ENCODE peak calls at places on chromosomes 6 and 20, in nine cellular contexts. One of them, this sample, is unnamed.

GRCh38 chr6:121305957-121306607 is 28.2 kb downstream of the TBC1D32 start:
- DNase-seq in NCI-H1105: peak; percentile 58
- DNase-seq in NCI-H345: peak; percentile 45
- DNase-seq in HFFc6: peak; percentile 25
- DNase-seq in G401: peak; percentile 48
- DNase-seq in activated CD4-positive, alpha-beta T cell treated with anti-CD3 and anti-CD28 coated beads, Interleukin-2, amount 50 U/mL, for 48 hours: no peak
- DNase-seq in CD4-positive, alpha-beta T cell: no peak
- DNase-seq in GM18507: no peak
- DNase-seq in activated T-cell treated with anti-CD3 and anti-CD28 coated beads, Interleukin-2, amount 50 U/mL, for 4 hours: no peak
- DNase-seq in this sample: peak; percentile 61

GRCh38 chr6:42907336-42907735 is 8.5 kb upstream of the PTCRA start:
- DNase-seq in NCI-H1105: no peak
- DNase-seq in NCI-H345: no peak
- DNase-seq in HFFc6: no peak
- DNase-seq in G401: no peak
- DNase-seq in activated CD4-positive, alpha-beta T cell treated with anti-CD3 and anti-CD28 coated beads, Interleukin-2, amount 50 U/mL, for 48 hours: no peak
- DNase-seq in CD4-positive, alpha-beta T cell: no peak
- DNase-seq in GM18507: no peak
- DNase-seq in activated T-cell treated with anti-CD3 and anti-CD28 coated beads, Interleukin-2, amount 50 U/mL, for 4 hours: no peak
- DNase-seq in this sample: no peak

GRCh38 chr20:44075191-44075949 is 111.6 kb downstream of the JPH2 start:
- DNase-seq in NCI-H1105: no peak
- DNase-seq in NCI-H345: no peak
- DNase-seq in HFFc6: no peak
- DNase-seq in G401: no peak
- DNase-seq in activated CD4-positive, alpha-beta T cell treated with anti-CD3 and anti-CD28 coated beads, Interleukin-2, amount 50 U/mL, for 48 hours: no peak
- DNase-seq in CD4-positive, alpha-beta T cell: no peak
- DNase-seq in GM18507: no peak
- DNase-seq in activated T-cell treated with anti-CD3 and anti-CD28 coated beads, Interleukin-2, amount 50 U/mL, for 4 hours: no peak
- DNase-seq in this sample: no peak

GRCh38 chr20:3166913-3167342 is 6.4 kb downstream of the LZTS3 start:
- DNase-seq in NCI-H1105: no peak
- DNase-seq in NCI-H345: no peak
- DNase-seq in HFFc6: no peak
- DNase-seq in G401: no peak
- DNase-seq in activated CD4-positive, alpha-beta T cell treated with anti-CD3 and anti-CD28 coated beads, Interleukin-2, amount 50 U/mL, for 48 hours: no peak
- DNase-seq in CD4-positive, alpha-beta T cell: no peak
- DNase-seq in GM18507: no peak
- DNase-seq in activated T-cell treated with anti-CD3 and anti-CD28 coated beads, Interleukin-2, amount 50 U/mL, for 4 hours: no peak
- DNase-seq in this sample: no peak

GRCh38 chr6:112302154-112302553 is 45.0 kb upstream of the RFPL4B start:
- DNase-seq in NCI-H1105: no peak
- DNase-seq in NCI-H345: no peak
- DNase-seq in HFFc6: no peak
- DNase-seq in G401: no peak
- DNase-seq in activated CD4-positive, alpha-beta T cell treated with anti-CD3 and anti-CD28 coated beads, Interleukin-2, amount 50 U/mL, for 48 hours: no peak
- DNase-seq in CD4-positive, alpha-beta T cell: no peak
- DNase-seq in GM18507: no peak
- DNase-seq in activated T-cell treated with anti-CD3 and anti-CD28 coated beads, Interleukin-2, amount 50 U/mL, for 4 hours: no peak
- DNase-seq in this sample: no peak

GRCh38 chr6:1574083-1574761 is 35.5 kb upstream of the FOXC1 start:
- DNase-seq in NCI-H1105: no peak
- DNase-seq in NCI-H345: no peak
- DNase-seq in HFFc6: no peak
- DNase-seq in G401: peak; percentile 7
- DNase-seq in activated CD4-positive, alpha-beta T cell treated with anti-CD3 and anti-CD28 coated beads, Interleukin-2, amount 50 U/mL, for 48 hours: no peak
- DNase-seq in CD4-positive, alpha-beta T cell: no peak
- DNase-seq in GM18507: no peak
- DNase-seq in activated T-cell treated with anti-CD3 and anti-CD28 coated beads, Interleukin-2, amount 50 U/mL, for 4 hours: no peak
- DNase-seq in this sample: no peak

GRCh38 chr6:169473663-169474062 is 220.0 kb upstream of the THBS2 start:
- DNase-seq in NCI-H1105: no peak
- DNase-seq in NCI-H345: no peak
- DNase-seq in HFFc6: no peak
- DNase-seq in G401: no peak
- DNase-seq in activated CD4-positive, alpha-beta T cell treated with anti-CD3 and anti-CD28 coated beads, Interleukin-2, amount 50 U/mL, for 48 hours: no peak
- DNase-seq in CD4-positive, alpha-beta T cell: no peak
- DNase-seq in GM18507: no peak
- DNase-seq in activated T-cell treated with anti-CD3 and anti-CD28 coated beads, Interleukin-2, amount 50 U/mL, for 4 hours: no peak
- DNase-seq in this sample: no peak

GRCh38 chr6:87700351-87700728 is 1.7 kb downstream of the AKIRIN2 start:
- DNase-seq in NCI-H1105: no peak
- DNase-seq in NCI-H345: no peak
- DNase-seq in HFFc6: no peak
- DNase-seq in G401: peak; percentile 29
- DNase-seq in activated CD4-positive, alpha-beta T cell treated with anti-CD3 and anti-CD28 coated beads, Interleukin-2, amount 50 U/mL, for 48 hours: no peak
- DNase-seq in CD4-positive, alpha-beta T cell: no peak
- DNase-seq in GM18507: no peak
- DNase-seq in activated T-cell treated with anti-CD3 and anti-CD28 coated beads, Interleukin-2, amount 50 U/mL, for 4 hours: no peak
- DNase-seq in this sample: no peak

GRCh38 chr6:125752773-125753172 is 3.3 kb downstream of the HEY2 start:
- DNase-seq in NCI-H1105: no peak
- DNase-seq in NCI-H345: no peak
- DNase-seq in HFFc6: no peak
- DNase-seq in G401: no peak
- DNase-seq in activated CD4-positive, alpha-beta T cell treated with anti-CD3 and anti-CD28 coated beads, Interleukin-2, amount 50 U/mL, for 48 hours: no peak
- DNase-seq in CD4-positive, alpha-beta T cell: no peak
- DNase-seq in GM18507: no peak
- DNase-seq in activated T-cell treated with anti-CD3 and anti-CD28 coated beads, Interleukin-2, amount 50 U/mL, for 4 hours: no peak
- DNase-seq in this sample: no peak

GRCh38 chr20:11375966-11376365 is 541.7 kb upstream of the BTBD3 start:
- DNase-seq in NCI-H1105: no peak
- DNase-seq in NCI-H345: no peak
- DNase-seq in HFFc6: no peak
- DNase-seq in G401: no peak
- DNase-seq in activated CD4-positive, alpha-beta T cell treated with anti-CD3 and anti-CD28 coated beads, Interleukin-2, amount 50 U/mL, for 48 hours: no peak
- DNase-seq in CD4-positive, alpha-beta T cell: no peak
- DNase-seq in GM18507: no peak
- DNase-seq in activated T-cell treated with anti-CD3 and anti-CD28 coated beads, Interleukin-2, amount 50 U/mL, for 4 hours: no peak
- DNase-seq in this sample: no peak

GRCh38 chr20:50992733-50993457 is 30.0 kb downstream of the KCNG1 start:
- DNase-seq in NCI-H1105: peak; percentile 18
- DNase-seq in NCI-H345: peak; percentile 40
- DNase-seq in HFFc6: peak; percentile 47
- DNase-seq in G401: peak; percentile 50
- DNase-seq in activated CD4-positive, alpha-beta T cell treated with anti-CD3 and anti-CD28 coated beads, Interleukin-2, amount 50 U/mL, for 48 hours: peak; percentile 58
- DNase-seq in CD4-positive, alpha-beta T cell: no peak
- DNase-seq in GM18507: peak; percentile 46
- DNase-seq in activated T-cell treated with anti-CD3 and anti-CD28 coated beads, Interleukin-2, amount 50 U/mL, for 4 hours: no peak
- DNase-seq in this sample: peak; percentile 52

GRCh38 chr6:151916680-151917164 is 109.2 kb downstream of the ESR1 start:
- DNase-seq in NCI-H1105: no peak
- DNase-seq in NCI-H345: no peak
- DNase-seq in HFFc6: peak; percentile 97
- DNase-seq in G401: no peak
- DNase-seq in activated CD4-positive, alpha-beta T cell treated with anti-CD3 and anti-CD28 coated beads, Interleukin-2, amount 50 U/mL, for 48 hours: no peak
- DNase-seq in CD4-positive, alpha-beta T cell: no peak
- DNase-seq in GM18507: no peak
- DNase-seq in activated T-cell treated with anti-CD3 and anti-CD28 coated beads, Interleukin-2, amount 50 U/mL, for 4 hours: no peak
- DNase-seq in this sample: peak; percentile 96

GRCh38 chr20:1757606-1758507 is 100.3 kb upstream of the SIRPG start:
- DNase-seq in NCI-H1105: no peak
- DNase-seq in NCI-H345: no peak
- DNase-seq in HFFc6: no peak
- DNase-seq in G401: no peak
- DNase-seq in activated CD4-positive, alpha-beta T cell treated with anti-CD3 and anti-CD28 coated beads, Interleukin-2, amount 50 U/mL, for 48 hours: no peak
- DNase-seq in CD4-positive, alpha-beta T cell: no peak
- DNase-seq in GM18507: no peak
- DNase-seq in activated T-cell treated with anti-CD3 and anti-CD28 coated beads, Interleukin-2, amount 50 U/mL, for 4 hours: no peak
- DNase-seq in this sample: no peak

GRCh38 chr6:66526061-66526460 is 819.0 kb upstream of the EYS start:
- DNase-seq in NCI-H1105: no peak
- DNase-seq in NCI-H345: no peak
- DNase-seq in HFFc6: no peak
- DNase-seq in G401: no peak
- DNase-seq in activated CD4-positive, alpha-beta T cell treated with anti-CD3 and anti-CD28 coated beads, Interleukin-2, amount 50 U/mL, for 48 hours: no peak
- DNase-seq in CD4-positive, alpha-beta T cell: no peak
- DNase-seq in GM18507: no peak
- DNase-seq in activated T-cell treated with anti-CD3 and anti-CD28 coated beads, Interleukin-2, amount 50 U/mL, for 4 hours: no peak
- DNase-seq in this sample: peak; percentile 3

GRCh38 chr20:8855315-8855714 is 213.6 kb upstream of the PLCB4 start:
- DNase-seq in NCI-H1105: no peak
- DNase-seq in NCI-H345: no peak
- DNase-seq in HFFc6: peak; percentile 52
- DNase-seq in G401: no peak
- DNase-seq in activated CD4-positive, alpha-beta T cell treated with anti-CD3 and anti-CD28 coated beads, Interleukin-2, amount 50 U/mL, for 48 hours: no peak
- DNase-seq in CD4-positive, alpha-beta T cell: no peak
- DNase-seq in GM18507: no peak
- DNase-seq in activated T-cell treated with anti-CD3 and anti-CD28 coated beads, Interleukin-2, amount 50 U/mL, for 4 hours: no peak
- DNase-seq in this sample: peak; percentile 74

GRCh38 chr20:33674294-33675126 is at the start of gene NECAB3:
- DNase-seq in NCI-H1105: peak; percentile 82
- DNase-seq in NCI-H345: peak; percentile 89
- DNase-seq in HFFc6: peak; percentile 51
- DNase-seq in G401: peak; percentile 57
- DNase-seq in activated CD4-positive, alpha-beta T cell treated with anti-CD3 and anti-CD28 coated beads, Interleukin-2, amount 50 U/mL, for 48 hours: peak; percentile 75
- DNase-seq in CD4-positive, alpha-beta T cell: no peak
- DNase-seq in GM18507: no peak
- DNase-seq in activated T-cell treated with anti-CD3 and anti-CD28 coated beads, Interleukin-2, amount 50 U/mL, for 4 hours: peak; percentile 42
- DNase-seq in this sample: peak; percentile 73

GRCh38 chr20:36435799-36436541 is 105.3 kb upstream of the MYL9 start:
- DNase-seq in NCI-H1105: no peak
- DNase-seq in NCI-H345: peak; percentile 85
- DNase-seq in HFFc6: no peak
- DNase-seq in G401: peak; percentile 36
- DNase-seq in activated CD4-positive, alpha-beta T cell treated with anti-CD3 and anti-CD28 coated beads, Interleukin-2, amount 50 U/mL, for 48 hours: peak; percentile 91
- DNase-seq in CD4-positive, alpha-beta T cell: peak; percentile 81
- DNase-seq in GM18507: peak; percentile 66
- DNase-seq in activated T-cell treated with anti-CD3 and anti-CD28 coated beads, Interleukin-2, amount 50 U/mL, for 4 hours: peak; percentile 83
- DNase-seq in this sample: no peak

GRCh38 chr6:92828786-92829185 is 590.6 kb downstream of the EPHA7 start:
- DNase-seq in NCI-H1105: no peak
- DNase-seq in NCI-H345: no peak
- DNase-seq in HFFc6: no peak
- DNase-seq in G401: no peak
- DNase-seq in activated CD4-positive, alpha-beta T cell treated with anti-CD3 and anti-CD28 coated beads, Interleukin-2, amount 50 U/mL, for 48 hours: no peak
- DNase-seq in CD4-positive, alpha-beta T cell: no peak
- DNase-seq in GM18507: no peak
- DNase-seq in activated T-cell treated with anti-CD3 and anti-CD28 coated beads, Interleukin-2, amount 50 U/mL, for 4 hours: no peak
- DNase-seq in this sample: no peak

GRCh38 chr6:137866914-137867684 is at the start of gene TNFAIP3:
- DNase-seq in NCI-H1105: peak; percentile 87
- DNase-seq in NCI-H345: peak; percentile 93
- DNase-seq in HFFc6: peak; percentile 87
- DNase-seq in G401: peak; percentile 64
- DNase-seq in activated CD4-positive, alpha-beta T cell treated with anti-CD3 and anti-CD28 coated beads, Interleukin-2, amount 50 U/mL, for 48 hours: peak; percentile 97
- DNase-seq in CD4-positive, alpha-beta T cell: peak; percentile 89
- DNase-seq in GM18507: peak; percentile 77
- DNase-seq in activated T-cell treated with anti-CD3 and anti-CD28 coated beads, Interleukin-2, amount 50 U/mL, for 4 hours: peak; percentile 95
- DNase-seq in this sample: peak; percentile 91

GRCh38 chr6:160348552-160349441 is 619 bp downstream of the SLC22A3 start:
- DNase-seq in NCI-H1105: peak; percentile 80
- DNase-seq in NCI-H345: no peak
- DNase-seq in HFFc6: no peak
- DNase-seq in G401: no peak
- DNase-seq in activated CD4-positive, alpha-beta T cell treated with anti-CD3 and anti-CD28 coated beads, Interleukin-2, amount 50 U/mL, for 48 hours: peak; percentile 11
- DNase-seq in CD4-positive, alpha-beta T cell: no peak
- DNase-seq in GM18507: no peak
- DNase-seq in activated T-cell treated with anti-CD3 and anti-CD28 coated beads, Interleukin-2, amount 50 U/mL, for 4 hours: no peak
- DNase-seq in this sample: no peak

GRCh38 chr6:138570716-138571020 is 71.4 kb upstream of the NHSL1 start:
- DNase-seq in NCI-H1105: no peak
- DNase-seq in NCI-H345: no peak
- DNase-seq in HFFc6: no peak
- DNase-seq in G401: no peak
- DNase-seq in activated CD4-positive, alpha-beta T cell treated with anti-CD3 and anti-CD28 coated beads, Interleukin-2, amount 50 U/mL, for 48 hours: no peak
- DNase-seq in CD4-positive, alpha-beta T cell: no peak
- DNase-seq in GM18507: no peak
- DNase-seq in activated T-cell treated with anti-CD3 and anti-CD28 coated beads, Interleukin-2, amount 50 U/mL, for 4 hours: no peak
- DNase-seq in this sample: no peak

GRCh38 chr20:12166053-12166717 is 248.5 kb downstream of the BTBD3 start:
- DNase-seq in NCI-H1105: no peak
- DNase-seq in NCI-H345: no peak
- DNase-seq in HFFc6: peak; percentile 21
- DNase-seq in G401: no peak
- DNase-seq in activated CD4-positive, alpha-beta T cell treated with anti-CD3 and anti-CD28 coated beads, Interleukin-2, amount 50 U/mL, for 48 hours: no peak
- DNase-seq in CD4-positive, alpha-beta T cell: no peak
- DNase-seq in GM18507: no peak
- DNase-seq in activated T-cell treated with anti-CD3 and anti-CD28 coated beads, Interleukin-2, amount 50 U/mL, for 4 hours: no peak
- DNase-seq in this sample: peak; percentile 97

GRCh38 chr20:7660165-7660564 is 280.1 kb downstream of the HAO1 start:
- DNase-seq in NCI-H1105: no peak
- DNase-seq in NCI-H345: no peak
- DNase-seq in HFFc6: no peak
- DNase-seq in G401: no peak
- DNase-seq in activated CD4-positive, alpha-beta T cell treated with anti-CD3 and anti-CD28 coated beads, Interleukin-2, amount 50 U/mL, for 48 hours: no peak
- DNase-seq in CD4-positive, alpha-beta T cell: no peak
- DNase-seq in GM18507: no peak
- DNase-seq in activated T-cell treated with anti-CD3 and anti-CD28 coated beads, Interleukin-2, amount 50 U/mL, for 4 hours: no peak
- DNase-seq in this sample: no peak

GRCh38 chr6:131460603-131460995 is 112.4 kb upstream of the ARG1 start:
- DNase-seq in NCI-H1105: no peak
- DNase-seq in NCI-H345: no peak
- DNase-seq in HFFc6: no peak
- DNase-seq in G401: no peak
- DNase-seq in activated CD4-positive, alpha-beta T cell treated with anti-CD3 and anti-CD28 coated beads, Interleukin-2, amount 50 U/mL, for 48 hours: no peak
- DNase-seq in CD4-positive, alpha-beta T cell: no peak
- DNase-seq in GM18507: no peak
- DNase-seq in activated T-cell treated with anti-CD3 and anti-CD28 coated beads, Interleukin-2, amount 50 U/mL, for 4 hours: no peak
- DNase-seq in this sample: no peak

GRCh38 chr6:153001767-153002612 is 519 bp downstream of the MTRF1L start:
- DNase-seq in NCI-H1105: no peak
- DNase-seq in NCI-H345: no peak
- DNase-seq in HFFc6: no peak
- DNase-seq in G401: peak; percentile 39
- DNase-seq in activated CD4-positive, alpha-beta T cell treated with anti-CD3 and anti-CD28 coated beads, Interleukin-2, amount 50 U/mL, for 48 hours: peak; percentile 27
- DNase-seq in CD4-positive, alpha-beta T cell: no peak
- DNase-seq in GM18507: no peak
- DNase-seq in activated T-cell treated with anti-CD3 and anti-CD28 coated beads, Interleukin-2, amount 50 U/mL, for 4 hours: no peak
- DNase-seq in this sample: peak; percentile 19

GRCh38 chr6:14549319-14549770 is 431.8 kb downstream of the CD83 start:
- DNase-seq in NCI-H1105: peak; percentile 57
- DNase-seq in NCI-H345: peak; percentile 80
- DNase-seq in HFFc6: no peak
- DNase-seq in G401: no peak
- DNase-seq in activated CD4-positive, alpha-beta T cell treated with anti-CD3 and anti-CD28 coated beads, Interleukin-2, amount 50 U/mL, for 48 hours: no peak
- DNase-seq in CD4-positive, alpha-beta T cell: no peak
- DNase-seq in GM18507: no peak
- DNase-seq in activated T-cell treated with anti-CD3 and anti-CD28 coated beads, Interleukin-2, amount 50 U/mL, for 4 hours: no peak
- DNase-seq in this sample: no peak

This sample was measured in HCEC 1CT.